ENCODE peak calls at places on chromosomes 3 and 15, in nine cellular contexts. W, E, D, F, B, M, N, R and U are unnamed samples.

GRCh38 chr15:67945951-67946700 is 106.3 kb upstream of the RNU6-1 start:
- DNase-seq in W (no peak), E (peak), D (peak), F (peak), B (no peak), M (peak), N (no peak), R (peak), U (no peak)

GRCh38 chr3:42292009-42292408 is 26.0 kb upstream of the CCK start:
- DNase-seq in W (no peak), E (no peak), D (no peak), F (no peak), B (no peak), M (no peak), N (no peak), R (no peak), U (no peak)

GRCh38 chr3:195256639-195257453 is 14.1 kb downstream of the XXYLT1 start:
- DNase-seq in W (no peak), E (no peak), D (no peak), F (no peak), B (no peak), M (no peak), N (no peak), R (no peak), U (no peak)

GRCh38 chr3:126300001-126300760 is 57.0 kb downstream of the KLF15 start:
- DNase-seq in W (no peak), E (peak), D (no peak), F (no peak), B (no peak), M (no peak), N (no peak), R (no peak), U (no peak)

GRCh38 chr3:136353461-136353860 is 103.3 kb downstream of the PCCB start:
- DNase-seq in W (no peak), E (no peak), D (no peak), F (no peak), B (no peak), M (no peak), N (no peak), R (no peak), U (no peak)

GRCh38 chr3:195184716-195185421 is 86.1 kb downstream of the XXYLT1 start:
- DNase-seq in W (no peak), E (no peak), D (no peak), F (no peak), B (no peak), M (no peak), N (no peak), R (no peak), U (no peak)

GRCh38 chr15:95409924-95410323 is 920.6 kb upstream of the NR2F2 start:
- DNase-seq in W (no peak), E (no peak), D (no peak), F (no peak), B (peak), M (no peak), N (no peak), R (no peak), U (no peak)

GRCh38 chr3:25235471-25235870 is 192.6 kb upstream of the RARB start:
- DNase-seq in W (no peak), E (no peak), D (no peak), F (peak), B (no peak), M (no peak), N (no peak), R (peak), U (no peak)

GRCh38 chr3:27978440-27978839 is 256.3 kb upstream of the EOMES start:
- DNase-seq in W (no peak), E (peak), D (peak), F (no peak), B (no peak), M (peak), N (no peak), R (peak), U (no peak)

GRCh38 chr3:178537123-178537754 is 1.0 kb downstream of the KCNMB2 start:
- DNase-seq in W (no peak), E (no peak), D (no peak), F (no peak), B (no peak), M (no peak), N (peak), R (no peak), U (no peak)

GRCh38 chr15:79475312-79475711 is 43.2 kb downstream of the MINAR1 start:
- DNase-seq in W (no peak), E (peak), D (no peak), F (no peak), B (no peak), M (peak), N (no peak), R (peak), U (no peak)